ENCODE peak calls at places on chromosomes 5 and 9, in eight cellular contexts. A is mesenchymal stem cell; H is CD8-positive, alpha-beta memory T cell; L is testis; P is CD4-positive, alpha-beta T cell; N is sigmoid colon; R is OCI-LY7; O is CD8-positive, alpha-beta T cell. S is an unnamed sample. For H3K9me3, the result is how much of the 10 kb centered on the place peaks cover.

GRCh38 chr5:160805376-160805775 is 46.6 kb downstream of the ATP10B start:
- DNase-seq in A (no peak), H (no peak), L (no peak), P (no peak), N (no peak), R (no peak), O (no peak), S (no peak)

GRCh38 chr9:34197756-34198711 is 19.2 kb downstream of the UBAP1 start:
- DNase-seq in A (no peak), H (no peak), L (no peak), P (no peak), N (no peak), R (no peak), O (no peak), S (no peak)

GRCh38 chr9:136047775-136048559 is 47.1 kb downstream of the NACC2 start:
- DNase-seq in A (no peak), H (no peak), L (no peak), P (no peak), N (peak), R (no peak), O (no peak), S (no peak)

GRCh38 chr5:167730121-167730520 is 561.3 kb upstream of the WWC1 start:
- DNase-seq in A (peak), H (no peak), L (no peak), P (no peak), N (no peak), R (no peak), O (no peak), S (peak)

GRCh38 chr5:132279801-132280200 is 14.4 kb upstream of the SLC22A4 start:
- DNase-seq in A (no peak), H (no peak), L (no peak), P (no peak), N (no peak), R (no peak), O (no peak), S (no peak)

GRCh38 chr5:172533058-172533398 is 78.7 kb upstream of the SH3PXD2B start:
- DNase-seq in A (no peak), H (no peak), L (peak), P (no peak), N (peak), R (no peak), O (no peak), S (no peak)

GRCh38 chr5:53479045-53479655 is 1.3 kb upstream of the FST start:
- DNase-seq in A (no peak), H (no peak), L (no peak), P (no peak), N (no peak), R (no peak), O (no peak), S (no peak)

GRCh38 chr5:147408980-147409379 is 100.9 kb downstream of the DPYSL3 start:
- DNase-seq in A (no peak), H (no peak), L (no peak), P (no peak), N (no peak), R (no peak), O (no peak), S (no peak)

GRCh38 chr9:117825609-117826347 is 121.6 kb downstream of the TLR4 start:
- DNase-seq in A (no peak), H (peak), L (no peak), P (peak), N (no peak), R (no peak), O (peak), S (no peak)

GRCh38 chr9:71612889-71613288 is 155.4 kb downstream of the CEMIP2 start:
- DNase-seq in A (no peak), H (no peak), L (no peak), P (no peak), N (no peak), R (no peak), O (no peak), S (no peak)

GRCh38 chr9:95074632-95075269 is 242.8 kb downstream of the FANCC start:
- DNase-seq in A (no peak), H (no peak), L (peak), P (no peak), N (peak), R (no peak), O (no peak), S (no peak)

GRCh38 chr5:6576861-6577501 is 55.9 kb downstream of the NSUN2 start:
- DNase-seq in A (peak), H (no peak), L (peak), P (no peak), N (no peak), R (peak), O (no peak), S (peak)

DNA sequence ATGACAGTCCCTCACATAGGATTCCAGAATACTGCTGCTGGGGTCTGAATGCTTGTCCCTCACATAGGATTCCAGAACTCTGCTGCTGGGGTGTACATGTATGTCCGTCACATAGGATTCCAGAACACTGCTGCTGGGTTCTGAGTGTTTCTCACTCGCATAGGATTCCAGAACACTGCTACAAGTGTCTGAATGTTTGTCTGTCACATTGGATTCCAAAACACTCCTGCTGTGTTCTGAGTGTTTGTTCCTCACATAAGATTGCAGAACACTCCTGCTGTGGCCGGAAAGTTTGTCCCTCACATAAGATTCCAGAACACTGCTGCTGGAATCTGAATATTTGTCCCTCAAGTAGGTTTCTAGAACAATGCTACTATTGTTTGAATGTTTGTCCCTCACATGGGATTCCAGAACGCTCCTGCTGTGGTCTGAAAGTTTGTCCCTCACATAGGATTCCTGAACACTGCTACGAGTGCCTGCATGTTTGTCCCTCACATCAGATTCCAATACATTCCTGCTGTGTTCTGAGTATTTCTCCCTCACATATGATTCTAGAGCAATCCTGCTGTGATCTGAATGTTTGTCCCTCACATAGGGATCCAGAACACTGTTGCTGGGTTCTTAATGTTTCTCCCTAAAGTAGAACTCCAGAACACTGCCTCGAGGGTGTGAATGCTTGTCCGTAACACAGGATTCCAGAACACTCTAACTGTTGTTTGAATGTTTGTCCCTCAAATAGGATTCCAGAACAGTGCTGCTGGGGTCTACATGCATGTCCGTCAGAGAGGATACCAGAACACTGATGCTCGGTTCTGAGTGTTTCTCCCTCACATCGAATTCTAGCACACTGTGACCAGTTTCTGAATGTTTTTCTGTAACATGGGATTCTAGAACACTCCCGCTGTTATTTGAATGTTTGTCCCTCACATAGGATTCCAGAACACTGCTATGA is 200.4 kb downstream of the FOXD4L6 start:
- DNase-seq in A (no peak), H (no peak), L (no peak), P (no peak), N (no peak), R (no peak), O (no peak), S (no peak)
- H3K9me3 ChIP-seq in A (half or more), H (under half), L (under half), P (half or more), N (half or more), R (under half), O (half or more), S (under half)

DNA sequence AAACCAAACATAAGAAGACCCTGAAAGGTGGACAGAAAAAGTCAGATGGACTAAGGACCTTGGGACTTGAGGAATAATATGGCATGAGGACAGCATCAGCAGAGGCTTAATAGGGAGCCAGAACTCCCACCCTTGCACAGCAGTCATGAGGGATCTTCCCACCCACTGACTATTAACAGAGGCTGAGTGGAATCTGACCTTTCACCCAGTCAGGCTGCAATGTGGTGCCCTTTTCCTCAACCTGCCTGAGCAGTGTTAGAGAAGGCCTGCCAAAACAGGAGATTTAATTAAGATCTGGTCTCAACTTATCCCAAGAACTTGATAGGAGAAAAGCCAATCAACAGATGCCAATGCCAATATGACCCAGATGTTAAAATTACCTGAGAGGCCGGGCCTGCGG is 481.9 kb downstream of the KDM4C start:
- DNase-seq in A (no peak), H (no peak), L (no peak), P (no peak), N (no peak), R (no peak), O (no peak), S (no peak)
- H3K9me3 ChIP-seq in A (under half), H (under half), L (under half), P (under half), N (under half), R (under half), O (under half), S (under half)

DNA sequence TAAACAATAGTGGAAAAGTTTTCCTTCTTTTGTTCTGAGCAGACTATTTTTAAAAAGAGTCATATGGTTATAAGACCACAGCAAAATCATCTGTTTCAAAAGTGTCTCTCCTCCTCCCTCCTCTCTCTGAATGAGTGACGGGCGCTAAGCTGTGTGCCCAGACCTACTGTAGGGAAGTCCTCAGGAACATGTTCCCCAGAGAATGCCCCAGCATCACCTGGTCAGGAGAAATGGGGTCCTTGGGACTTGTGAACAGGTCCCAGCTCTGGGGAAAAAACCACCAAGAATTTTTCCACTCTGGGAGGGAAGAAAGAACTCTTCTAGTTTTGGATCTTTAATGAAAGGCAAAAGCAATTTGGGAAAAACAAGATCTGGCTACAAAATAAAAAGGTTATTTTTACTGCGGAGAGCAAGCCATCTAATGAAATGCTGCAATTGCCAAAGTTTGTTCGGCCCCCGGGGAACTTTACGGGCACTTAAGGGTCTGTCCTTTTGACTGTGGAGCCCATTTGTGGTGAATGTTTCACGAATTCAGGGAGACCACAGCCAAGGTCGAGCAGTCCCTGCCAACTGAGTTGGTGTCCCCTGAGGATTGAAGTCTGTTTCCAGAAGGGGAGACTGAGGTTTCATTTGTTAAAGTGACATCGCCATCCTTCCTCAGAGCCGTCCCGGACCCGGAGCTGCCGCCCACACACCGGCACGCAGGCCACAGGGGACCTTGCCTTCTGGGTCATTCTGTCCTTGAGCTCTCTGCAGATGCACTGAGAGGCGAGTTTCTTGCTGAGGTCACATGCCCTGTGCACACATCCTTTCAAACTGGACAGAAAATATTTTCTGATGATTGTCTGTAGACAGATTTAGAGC is 25.8 kb downstream of the BOD1 start:
- DNase-seq in A (no peak), H (no peak), L (peak), P (no peak), N (no peak), R (no peak), O (no peak), S (no peak)
- H3K9me3 ChIP-seq in A (under half), H (under half), L (under half), P (half or more), N (under half), R (under half), O (under half), S (under half)

DNA sequence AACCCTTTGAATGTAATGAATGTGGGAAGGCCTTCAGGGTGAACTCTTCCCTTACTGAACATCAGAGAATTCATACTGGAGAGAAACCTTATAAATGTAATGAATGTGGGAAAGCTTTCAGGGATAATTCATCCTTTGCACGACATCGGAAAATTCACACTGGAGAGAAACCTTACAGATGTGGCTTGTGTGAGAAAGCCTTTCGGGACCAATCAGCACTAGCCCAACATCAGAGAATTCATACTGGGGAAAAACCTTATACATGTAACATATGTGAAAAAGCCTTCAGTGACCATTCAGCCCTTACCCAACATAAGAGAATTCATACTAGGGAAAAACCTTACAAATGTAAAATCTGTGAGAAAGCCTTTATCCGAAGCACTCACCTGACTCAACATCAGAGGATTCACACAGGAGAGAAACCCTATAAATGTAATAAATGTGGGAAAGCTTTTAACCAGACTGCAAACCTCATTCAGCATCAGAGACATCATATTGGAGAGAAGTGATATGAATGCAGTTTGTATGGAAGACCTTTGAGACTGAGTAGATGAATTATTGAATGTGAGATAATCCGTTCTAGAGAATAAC is 24.6 kb downstream of the ZNF454 start:
- DNase-seq in A (no peak), H (no peak), L (no peak), P (no peak), N (no peak), R (no peak), O (no peak), S (no peak)
- H3K9me3 ChIP-seq in A (half or more), H (under half), L (under half), P (half or more), N (half or more), R (under half), O (under half), S (half or more)

S was measured in PC-3.